ENCODE peak calls at places on chromosomes 2 and 18, in nine cellular contexts. E, C, V, J, A, L, R, O and U are unnamed samples.

GRCh38 chr2:187580462-187581124 is 26.4 kb upstream of the TFPI start:
- DNase-seq in V (peak; percentile 87), L (no peak), C (peak; percentile 62), R (peak; percentile 55), O (peak; percentile 87), A (no peak), E (no peak), J (no peak), U (no peak)

GRCh38 chr18:36580266-36580665 is 248.5 kb downstream of the TPGS2 start:
- DNase-seq in R (no peak), A (no peak), L (no peak), E (peak; percentile 48), C (peak; percentile 16), O (peak; percentile 69), J (no peak), V (no peak), U (no peak)

GRCh38 chr18:56563568-56563967 is 74.8 kb downstream of the TXNL1 start:
- DNase-seq in L (no peak), C (no peak), R (peak; percentile 49), A (no peak), O (no peak), V (no peak), E (no peak), J (no peak), U (no peak)

GRCh38 chr2:43569921-43570320 is 25.9 kb downstream of the THADA start:
- DNase-seq in A (no peak), E (no peak), R (peak; percentile 51), C (no peak), L (no peak), J (no peak), V (no peak), O (no peak), U (no peak)

GRCh38 chr2:153163055-153163454 is 315.5 kb downstream of the RPRM start:
- DNase-seq in A (peak; percentile 11), V (no peak), E (no peak), R (peak; percentile 54), L (no peak), J (no peak), C (no peak), O (peak; percentile 28), U (no peak)

GRCh38 chr18:23929362-23929940 is 85.1 kb upstream of the TTC39C start:
- DNase-seq in E (no peak), R (no peak), J (no peak), C (no peak), O (no peak), L (no peak), V (no peak), A (no peak), U (no peak)

GRCh38 chr2:88452151-88452851 is at the start of gene FOXI3:
- DNase-seq in R (no peak), C (no peak), V (no peak), O (no peak), E (no peak), L (no peak), J (no peak), A (peak; percentile 11), U (no peak)

GRCh38 chr2:228522276-228522675 is 340.8 kb upstream of the SPHKAP start:
- DNase-seq in J (no peak), L (no peak), C (no peak), O (peak; percentile 16), R (no peak), A (no peak), V (no peak), E (no peak), U (no peak)

GRCh38 chr2:55108456-55108855 is 58.2 kb upstream of the RTN4 start:
- DNase-seq in R (no peak), A (no peak), E (no peak), O (no peak), V (no peak), J (no peak), L (no peak), C (no peak), U (no peak)